ENCODE peak calls at places on chromosomes 7 and 10, in eight cellular contexts. R, S, E, N, Y, P, M and X are unnamed samples.

GRCh38 chr10:99631496-99631895 is 11.3 kb upstream of the SLC25A28 start:
- DNase-seq in M (no peak), N (no peak), R (no peak), P (no peak), S (no peak), Y (no peak), E (no peak), X (no peak)

GRCh38 chr10:62057872-62058271 is 156.4 kb downstream of the ARID5B start:
- DNase-seq in R (no peak), P (no peak), M (no peak), S (no peak), N (no peak), E (no peak), Y (no peak), X (no peak)

GRCh38 chr10:18681971-18682403 is 22.8 kb downstream of the ARL5B start:
- DNase-seq in N (no peak), R (no peak), E (no peak), M (no peak), P (no peak), Y (no peak), S (no peak), X (no peak)

GRCh38 chr7:127066974-127067373 is 185.8 kb downstream of the GRM8 start:
- DNase-seq in R (no peak), N (no peak), E (no peak), M (no peak), P (no peak), S (no peak), Y (peak; percentile 1), X (peak; percentile 50)

GRCh38 chr7:92944633-92945032 is 108.3 kb upstream of the CDK6 start:
- DNase-seq in S (no peak), P (no peak), M (no peak), N (no peak), Y (no peak), R (no peak), E (no peak), X (no peak)

GRCh38 chr10:84783386-84783785 is 455.0 kb downstream of the CCSER2 start:
- DNase-seq in M (peak; percentile 4), N (no peak), R (peak; percentile 36), E (no peak), Y (peak; percentile 40), P (peak; percentile 42), S (peak; percentile 22), X (peak; percentile 37)

GRCh38 chr10:130053561-130053960 is 57.1 kb downstream of the C10orf143 start:
- DNase-seq in M (no peak), E (no peak), R (no peak), S (no peak), N (no peak), P (no peak), Y (no peak), X (no peak)

GRCh38 chr7:40811666-40812065 is 676.9 kb downstream of the SUGCT start:
- DNase-seq in S (no peak), Y (no peak), N (no peak), E (no peak), P (no peak), R (no peak), M (no peak), X (no peak)

GRCh38 chr10:83346216-83346910 is 792.9 kb upstream of the GHITM start:
- DNase-seq in E (no peak), N (no peak), Y (no peak), M (no peak), P (no peak), S (no peak), R (no peak), X (no peak)

GRCh38 chr10:126933116-126933515 is 27.9 kb downstream of the DOCK1 start:
- DNase-seq in S (no peak), P (no peak), R (no peak), Y (no peak), M (no peak), N (no peak), E (no peak), X (no peak)

GRCh38 chr7:115812796-115813195 is 217.8 kb downstream of the TFEC start:
- DNase-seq in M (no peak), Y (no peak), R (peak; percentile 9), E (no peak), P (no peak), N (no peak), S (no peak), X (no peak)

GRCh38 chr7:88040694-88041093 is 106.6 kb downstream of the ADAM22 start:
- DNase-seq in E (no peak), P (no peak), R (no peak), M (no peak), S (no peak), N (no peak), Y (no peak), X (no peak)

GRCh38 chr7:132347129-132347528 is 229.1 kb downstream of the PLXNA4 start:
- DNase-seq in M (no peak), N (no peak), Y (no peak), P (no peak), S (no peak), R (no peak), E (no peak), X (no peak)

GRCh38 chr10:60871215-60871614 is 72.8 kb downstream of the RHOBTB1 start:
- DNase-seq in N (no peak), S (no peak), P (no peak), E (no peak), R (no peak), Y (peak; percentile 19), M (no peak), X (no peak)

GRCh38 chr10:118615888-118616287 is 20.4 kb upstream of the PRLHR start:
- DNase-seq in E (no peak), Y (no peak), M (peak; percentile 57), P (no peak), S (no peak), R (no peak), N (no peak), X (peak; percentile 32)

GRCh38 chr7:117169907-117170306 is 153.0 kb downstream of the WNT2 start:
- DNase-seq in R (no peak), Y (no peak), S (no peak), P (no peak), M (no peak), N (no peak), E (no peak), X (no peak)